ENCODE peak calls at places on chromosomes 12 and 14, in four cellular contexts. One of them, this sample, is unnamed.
A peak's percentile ranks its signal among the peaks of the same experiment; 100 is the strongest.

GRCh38 chr14:91367173-91368171 is 50.1 kb downstream of the CCDC88C start:
- DNase-seq in K562: no peak
- DNase-seq in HepG2: no peak
- DNase-seq in HCT116: no peak
- DNase-seq in this sample: no peak

GRCh38 chr12:117127933-117128823 is 29.0 kb upstream of the TESC start:
- DNase-seq in HCT116: no peak
- DNase-seq in HepG2: no peak
- DNase-seq in K562: no peak
- DNase-seq in this sample: no peak

GRCh38 chr14:91243098-91243483 is 1.4 kb downstream of the GPR68 start:
- DNase-seq in HCT116: no peak
- DNase-seq in K562: no peak
- DNase-seq in HepG2: no peak
- DNase-seq in this sample: no peak

GRCh38 chr12:15824516-15824915 is 35.3 kb upstream of the EPS8 start:
- DNase-seq in HCT116: no peak
- DNase-seq in HepG2: no peak
- DNase-seq in K562: no peak
- DNase-seq in this sample: no peak

GRCh38 chr12:7694556-7694955 is 1.0 kb downstream of the GDF3 start:
- DNase-seq in HepG2: no peak
- DNase-seq in K562: no peak
- DNase-seq in HCT116: no peak
- DNase-seq in this sample: no peak

GRCh38 chr14:22838631-22839041 is 2.3 kb downstream of the MMP14 start:
- DNase-seq in K562: no peak
- DNase-seq in HCT116: no peak
- DNase-seq in HepG2: no peak
- DNase-seq in this sample: no peak

GRCh38 chr12:25280082-25280481 is 29.4 kb upstream of the KRAS start:
- DNase-seq in K562: no peak
- DNase-seq in HCT116: no peak
- DNase-seq in HepG2: no peak
- DNase-seq in this sample: no peak

GRCh38 chr12:4009979-4010704 is 136.9 kb upstream of the PARP11 start:
- DNase-seq in HepG2: peak; percentile 49
- DNase-seq in HCT116: no peak
- DNase-seq in K562: no peak
- DNase-seq in this sample: no peak

GRCh38 chr14:100067971-100068959 is 3.0 kb downstream of the EVL start:
- DNase-seq in HCT116: peak; percentile 21
- DNase-seq in K562: peak; percentile 91
- DNase-seq in HepG2: no peak
- DNase-seq in this sample: no peak

GRCh38 chr12:99281277-99281676 is 366.3 kb upstream of the GARIN6 start:
- DNase-seq in HepG2: no peak
- DNase-seq in HCT116: no peak
- DNase-seq in K562: no peak
- DNase-seq in this sample: no peak

GRCh38 chr12:57369202-57369601 is 61.6 kb downstream of the R3HDM2 start:
- DNase-seq in HepG2: no peak
- DNase-seq in K562: no peak
- DNase-seq in HCT116: no peak
- DNase-seq in this sample: no peak

GRCh38 chr12:50986961-50987737 is 34.8 kb downstream of the HIGD1C start:
- DNase-seq in HepG2: peak; percentile 46
- DNase-seq in K562: peak; percentile 56
- DNase-seq in HCT116: peak; percentile 15
- DNase-seq in this sample: peak; percentile 48

GRCh38 chr14:101121399-101122113 is 218.0 kb upstream of the RTL1 start:
- DNase-seq in K562: no peak
- DNase-seq in HepG2: no peak
- DNase-seq in HCT116: no peak
- DNase-seq in this sample: no peak

GRCh38 chr12:108649668-108650067 is 16.0 kb upstream of the SELPLG start:
- DNase-seq in HepG2: no peak
- DNase-seq in K562: no peak
- DNase-seq in HCT116: peak; percentile 86
- DNase-seq in this sample: no peak

GRCh38 chr14:100688598-100689499 is 37.8 kb upstream of the DLK1 start:
- DNase-seq in HepG2: no peak
- DNase-seq in K562: no peak
- DNase-seq in HCT116: peak; percentile 33
- DNase-seq in this sample: peak; percentile 64

GRCh38 chr14:88834883-88835431 is 10.5 kb downstream of the TTC8 start:
- DNase-seq in K562: no peak
- DNase-seq in HepG2: no peak
- DNase-seq in HCT116: no peak
- DNase-seq in this sample: no peak

GRCh38 chr12:59444932-59445331 is 150.9 kb upstream of the SLC16A7 start:
- DNase-seq in K562: no peak
- DNase-seq in HCT116: no peak
- DNase-seq in HepG2: no peak
- DNase-seq in this sample: no peak

GRCh38 chr12:94010307-94010706 is 138.1 kb upstream of the PLXNC1 start:
- DNase-seq in HCT116: no peak
- DNase-seq in K562: no peak
- DNase-seq in HepG2: no peak
- DNase-seq in this sample: no peak

GRCh38 chr12:7602287-7602686 is 63.4 kb downstream of the APOBEC1 start:
- DNase-seq in HCT116: peak; percentile 22
- DNase-seq in HepG2: no peak
- DNase-seq in K562: peak; percentile 9
- DNase-seq in this sample: no peak

GRCh38 chr12:116123511-116124258 is 153.8 kb downstream of the MED13L start:
- DNase-seq in K562: peak; percentile 71
- DNase-seq in HepG2: no peak
- DNase-seq in HCT116: no peak
- DNase-seq in this sample: no peak

GRCh38 chr12:58567189-58567588 is 353.1 kb downstream of the LRIG3 start:
- DNase-seq in HCT116: no peak
- DNase-seq in HepG2: no peak
- DNase-seq in K562: no peak
- DNase-seq in this sample: no peak

GRCh38 chr12:83470749-83471148 is 784.0 kb downstream of the TMTC2 start:
- DNase-seq in HepG2: no peak
- DNase-seq in K562: no peak
- DNase-seq in HCT116: no peak
- DNase-seq in this sample: no peak

GRCh38 chr12:64160718-64161060 is 61.4 kb downstream of the KICS2 start:
- DNase-seq in HepG2: no peak
- DNase-seq in HCT116: no peak
- DNase-seq in K562: no peak
- DNase-seq in this sample: no peak

GRCh38 chr14:102986810-102987579 is 64.5 kb downstream of the AMN start:
- DNase-seq in HCT116: no peak
- DNase-seq in HepG2: peak; percentile 6
- DNase-seq in K562: no peak
- DNase-seq in this sample: no peak

GRCh38 chr14:36111822-36112583 is 64.5 kb downstream of the PTCSC3 start:
- DNase-seq in HCT116: no peak
- DNase-seq in K562: no peak
- DNase-seq in HepG2: no peak
- DNase-seq in this sample: no peak
- TF ChIP-seq TCF7L2 in HCT116: no peak
- TF ChIP-seq TCF7L2 in K562: no peak
- TF ChIP-seq TCF7L2 in HepG2: no peak
- TF ChIP-seq TCF7L2 in this sample: no peak

DNA sequence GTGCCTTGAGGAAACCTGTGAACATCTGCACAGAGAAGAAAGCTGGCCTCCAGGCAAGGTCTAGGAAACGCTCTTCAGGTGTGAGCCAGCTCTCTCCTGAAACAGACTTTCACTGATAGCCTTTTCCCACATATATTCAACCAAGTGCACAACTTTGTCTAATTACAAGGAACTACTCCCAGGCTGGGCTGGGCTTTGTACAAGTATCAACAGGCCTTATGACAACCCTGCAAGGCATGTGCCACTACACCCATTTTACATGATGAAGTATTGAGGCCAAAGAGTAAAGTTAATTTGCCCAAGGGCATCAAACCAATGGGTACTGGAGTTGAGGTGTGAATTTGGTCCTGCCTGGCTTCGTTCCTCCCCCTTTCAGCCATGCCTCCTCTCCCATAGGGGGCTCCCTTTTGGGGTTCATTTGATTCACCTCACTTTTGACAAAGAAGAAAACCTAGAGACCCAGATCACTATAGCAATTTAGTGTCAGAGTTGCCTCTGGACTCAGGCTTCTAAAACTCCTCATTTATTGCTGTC is 2.1 kb downstream of the CSRP2 start:
- DNase-seq in HepG2: no peak
- DNase-seq in HCT116: no peak
- DNase-seq in K562: no peak
- DNase-seq in this sample: no peak
- TF ChIP-seq CTCF in HepG2: no peak
- TF ChIP-seq CTCF in HCT116: no peak
- TF ChIP-seq CTCF in K562: no peak
- TF ChIP-seq CTCF in this sample: no peak

GRCh38 chr12:109968032-109968420 is 28.1 kb downstream of the GIT2 start:
- DNase-seq in K562: no peak
- DNase-seq in HepG2: no peak
- DNase-seq in HCT116: no peak
- DNase-seq in this sample: no peak

GRCh38 chr12:109968801-109969200 is 27.4 kb downstream of the GIT2 start:
- DNase-seq in K562: no peak
- DNase-seq in HCT116: no peak
- DNase-seq in HepG2: no peak
- DNase-seq in this sample: no peak

GRCh38 chr12:109963743-109964429 is 32.3 kb downstream of the GIT2 start:
- DNase-seq in HepG2: no peak
- DNase-seq in K562: no peak
- DNase-seq in HCT116: no peak
- DNase-seq in this sample: no peak

GRCh38 chr12:109966531-109966930 is 29.6 kb downstream of the GIT2 start:
- DNase-seq in HCT116: no peak
- DNase-seq in HepG2: no peak
- DNase-seq in K562: no peak
- DNase-seq in this sample: no peak

GRCh38 chr12:109967383-109968031 is 28.7 kb downstream of the GIT2 start:
- DNase-seq in HepG2: no peak
- DNase-seq in HCT116: no peak
- DNase-seq in K562: no peak
- DNase-seq in this sample: no peak
- TF ChIP-seq TCF7L2 in HepG2: no peak
- TF ChIP-seq TCF7L2 in HCT116: no peak
- TF ChIP-seq TCF7L2 in K562: no peak
- TF ChIP-seq TCF7L2 in this sample: no peak

DNA sequence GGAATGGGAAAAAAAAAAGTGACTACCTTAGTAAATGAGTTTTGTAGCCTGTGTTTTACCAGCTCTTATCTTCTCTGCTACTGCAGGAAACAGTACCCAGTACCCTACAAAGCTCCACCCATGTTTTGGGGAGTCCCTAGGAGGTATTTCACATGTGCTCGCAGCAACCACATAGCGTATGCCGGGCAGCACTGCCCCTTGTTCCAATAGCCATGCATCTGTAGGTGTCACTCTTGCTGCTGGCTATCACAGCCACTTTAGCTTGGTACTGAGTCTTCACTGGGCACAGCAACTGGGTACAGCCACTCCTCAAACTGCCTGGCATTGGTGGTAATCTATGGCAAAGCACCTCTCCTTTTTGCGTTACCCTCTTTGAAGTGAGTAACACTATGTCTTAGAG is 2.0 kb upstream of the MDM1 start:
- DNase-seq in HepG2: no peak
- DNase-seq in HCT116: no peak
- DNase-seq in K562: no peak
- DNase-seq in this sample: no peak
- TF ChIP-seq CTCF in HepG2: peak; percentile 61
- TF ChIP-seq CTCF in HCT116: no peak
- TF ChIP-seq CTCF in K562: no peak
- TF ChIP-seq CTCF in this sample: peak; percentile 85

GRCh38 chr12:104242546-104243206 is 27.1 kb downstream of the TXNRD1 start:
- DNase-seq in HCT116: no peak
- DNase-seq in K562: no peak
- DNase-seq in HepG2: no peak
- DNase-seq in this sample: no peak
- TF ChIP-seq TCF7L2 in HCT116: no peak
- TF ChIP-seq TCF7L2 in K562: no peak
- TF ChIP-seq TCF7L2 in HepG2: no peak
- TF ChIP-seq TCF7L2 in this sample: no peak

GRCh38 chr14:54881235-54881760 is 21.3 kb downstream of the GCH1 start:
- DNase-seq in HepG2: no peak
- DNase-seq in K562: no peak
- DNase-seq in HCT116: no peak
- DNase-seq in this sample: no peak
- TF ChIP-seq CTCF in HepG2: no peak
- TF ChIP-seq CTCF in K562: no peak
- TF ChIP-seq CTCF in HCT116: no peak
- TF ChIP-seq CTCF in this sample: no peak

GRCh38 chr14:92456215-92457017 is 57.2 kb upstream of the RIN3 start:
- DNase-seq in K562: peak; percentile 44
- DNase-seq in HCT116: peak; percentile 50
- DNase-seq in HepG2: peak; percentile 59
- DNase-seq in this sample: peak; percentile 43
- TF ChIP-seq TCF7L2 in K562: no peak
- TF ChIP-seq TCF7L2 in HCT116: no peak
- TF ChIP-seq TCF7L2 in HepG2: no peak
- TF ChIP-seq TCF7L2 in this sample: no peak